ENCODE peak calls at places on chromosomes 2 and 18, in seven cellular contexts. Y is IMR-90, B is neuronal stem cell, K is trophoblast cell, A is mesendoderm, W is H9, L is H1. M is an unnamed sample. For H3K79me1, the result is how much of the 10 kb centered on the place peaks cover.

GRCh38 chr2:120108749-120109148 is 95.9 kb downstream of the EPB41L5 start:
- DNase-seq in Y (peak), B (no peak), K (peak), A (no peak), W (no peak), L (no peak), M (no peak)

GRCh38 chr18:79246309-79247108 is 149.2 kb upstream of the NFATC1 start:
- DNase-seq in Y (peak), B (peak), K (peak), A (peak), W (peak), L (peak), M (peak)

GRCh38 chr2:105134076-105134475 is 96.2 kb downstream of the MRPS9 start:
- DNase-seq in Y (peak), B (no peak), K (no peak), A (no peak), W (no peak), L (no peak), M (no peak)

GRCh38 chr2:229235136-229235914 is 35.8 kb downstream of the PID1 start:
- DNase-seq in Y (peak), B (peak), K (peak), A (peak), W (peak), L (no peak), M (peak)

GRCh38 chr2:201964631-201965206 is 68.9 kb upstream of the FZD7 start:
- DNase-seq in Y (no peak), B (no peak), K (no peak), A (no peak), W (no peak), L (no peak), M (no peak)

GRCh38 chr18:76412010-76412817 is 82.8 kb downstream of the ZNF516 start:
- DNase-seq in Y (no peak), B (no peak), K (no peak), A (no peak), W (peak), L (no peak), M (no peak)

GRCh38 chr18:57921708-57922107 is 118.6 kb upstream of the ATP8B1 start:
- DNase-seq in Y (peak), B (no peak), K (peak), A (peak), W (no peak), L (no peak), M (peak)

GRCh38 chr18:50607374-50607933 is 47.6 kb downstream of the MAPK4 start:
- DNase-seq in Y (no peak), B (no peak), K (peak), A (no peak), W (no peak), L (no peak), M (no peak)

GRCh38 chr2:46157966-46158310 is 139.3 kb upstream of the EPAS1 start:
- DNase-seq in Y (peak), B (no peak), K (no peak), A (no peak), W (no peak), L (no peak), M (no peak)

GRCh38 chr2:74401891-74402290 is 19.5 kb downstream of the C2orf81 start:
- DNase-seq in Y (no peak), B (no peak), K (no peak), A (no peak), W (no peak), L (no peak), M (no peak)

GRCh38 chr2:239769574-239770145 is 255.5 kb downstream of the NDUFA10 start:
- DNase-seq in Y (no peak), B (no peak), K (no peak), A (no peak), W (no peak), L (no peak), M (no peak)

GRCh38 chr2:136310797-136311558 is 193.0 kb upstream of the CXCR4 start:
- DNase-seq in Y (no peak), B (no peak), K (no peak), A (no peak), W (no peak), L (no peak), M (no peak)

GRCh38 chr2:136310005-136310495 is 192.1 kb upstream of the CXCR4 start:
- DNase-seq in Y (no peak), B (no peak), K (no peak), A (no peak), W (no peak), L (no peak), M (no peak)

GRCh38 chr2:136308621-136309020 is 190.7 kb upstream of the CXCR4 start:
- DNase-seq in Y (no peak), B (no peak), K (no peak), A (no peak), W (no peak), L (no peak), M (no peak)

GRCh38 chr2:136305517-136306192 is 187.7 kb upstream of the CXCR4 start:
- DNase-seq in Y (no peak), B (no peak), K (no peak), A (peak), W (no peak), L (no peak), M (no peak)

DNA sequence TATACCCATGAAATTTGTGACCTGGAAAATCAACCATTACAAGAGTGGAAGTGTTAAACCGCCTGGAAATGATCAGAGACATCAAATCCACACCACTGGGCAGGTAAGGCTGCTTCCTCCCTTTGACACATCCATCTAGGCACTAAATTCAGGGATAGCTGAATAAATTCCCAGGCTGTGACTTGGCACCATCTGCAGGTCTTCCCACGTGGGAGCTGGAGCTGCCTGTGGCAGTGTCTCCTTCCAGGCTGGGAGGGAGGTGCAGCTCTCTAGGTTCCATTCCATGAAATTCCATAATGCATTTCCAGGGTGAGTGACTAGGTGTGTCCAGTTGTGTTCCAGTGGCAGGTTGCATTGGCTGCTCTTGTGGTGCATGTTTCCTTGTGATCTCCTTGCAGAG is 188.9 kb upstream of the CXCR4 start:
- DNase-seq in Y (no peak), B (no peak), K (no peak), A (no peak), W (no peak), L (no peak), M (no peak)
- H3K79me1 ChIP-seq in Y (under half), B (under half), K (under half), A (under half), W (under half), L (under half), M (under half)

GRCh38 chr2:49108436-49108835 is 45.9 kb downstream of the FSHR start:
- DNase-seq in Y (no peak), B (no peak), K (no peak), A (no peak), W (no peak), L (no peak), M (no peak)

GRCh38 chr2:49110571-49111315 is 43.6 kb downstream of the FSHR start:
- DNase-seq in Y (no peak), B (no peak), K (no peak), A (no peak), W (no peak), L (no peak), M (no peak)

GRCh38 chr2:49113046-49113445 is 41.3 kb downstream of the FSHR start:
- DNase-seq in Y (no peak), B (no peak), K (no peak), A (peak), W (no peak), L (no peak), M (no peak)

GRCh38 chr2:49105506-49105905 is 48.8 kb downstream of the FSHR start:
- DNase-seq in Y (no peak), B (no peak), K (no peak), A (no peak), W (no peak), L (no peak), M (no peak)

DNA sequence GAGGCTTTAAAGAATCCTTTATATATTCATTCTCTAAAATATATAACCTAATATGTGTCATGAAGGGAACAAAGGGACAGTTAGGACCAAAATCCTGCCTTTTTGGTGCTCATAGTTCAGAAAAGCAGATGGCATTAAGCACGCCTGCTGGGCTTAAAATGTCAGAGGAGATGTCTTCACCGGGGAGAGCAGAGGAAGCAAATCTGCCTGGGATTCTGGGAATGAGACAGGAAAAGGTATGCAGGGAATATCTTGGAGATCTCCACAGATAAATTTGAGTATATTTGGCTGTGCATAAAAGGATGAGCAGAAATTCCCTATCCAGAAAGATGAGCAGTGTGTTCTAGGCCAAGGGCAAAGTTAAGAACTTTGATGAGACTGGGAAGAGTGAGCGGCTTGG is 45.5 kb downstream of the FSHR start:
- DNase-seq in Y (no peak), B (no peak), K (no peak), A (no peak), W (no peak), L (no peak), M (no peak)
- H2BK5ac ChIP-seq in Y (no peak), B (no peak), K (no peak), A (no peak), W (no peak), L (no peak), M (no peak)

GRCh38 chr2:10003206-10004125 is 39.9 kb upstream of the KLF11 start:
- DNase-seq in Y (no peak), B (no peak), K (no peak), A (no peak), W (no peak), L (no peak), M (no peak)
- H3K79me1 ChIP-seq in Y (under half), B (under half), K (under half), A (under half), W (under half), L (under half), M (under half)

GRCh38 chr2:215942194-215942593 is 71.2 kb downstream of the MREG start:
- DNase-seq in Y (no peak), B (no peak), K (no peak), A (no peak), W (no peak), L (no peak), M (no peak)
- H2BK5ac ChIP-seq in Y (no peak), B (no peak), K (no peak), A (no peak), W (no peak), L (no peak), M (no peak)

DNA sequence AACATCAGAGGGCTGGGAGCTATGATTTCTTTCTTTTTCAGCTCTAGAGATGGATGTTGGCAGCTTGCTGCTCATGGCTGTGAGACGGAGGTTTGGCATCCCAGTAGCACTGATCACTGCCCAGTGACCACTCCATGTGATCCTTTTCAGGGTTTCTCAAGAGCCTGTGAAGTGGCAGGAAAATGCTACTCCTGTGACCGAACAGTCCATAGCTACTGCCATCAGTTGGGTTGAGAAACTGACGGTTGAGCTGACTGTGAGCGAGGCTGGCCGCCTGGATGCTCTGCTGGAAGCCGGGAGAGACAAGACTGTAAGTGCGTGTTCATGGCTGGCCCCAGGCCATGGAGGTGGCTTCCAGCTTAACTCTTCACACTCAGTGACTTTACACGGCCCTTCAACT is 34.2 kb downstream of the VWA3B start:
- DNase-seq in Y (no peak), B (no peak), K (no peak), A (no peak), W (no peak), L (no peak), M (no peak)
- H3K79me1 ChIP-seq in Y (under half), B (under half), K (under half), A (under half), W (under half), L (under half), M (under half)

GRCh38 chr2:121368841-121369240 is 83.8 kb upstream of the TFCP2L1 start:
- DNase-seq in Y (peak), B (no peak), K (peak), A (no peak), W (no peak), L (no peak), M (peak)
- H2BK5ac ChIP-seq in Y (peak), B (no peak), K (no peak), A (no peak), W (no peak), L (no peak), M (no peak)

GRCh38 chr2:30915485-30915884 is 108.2 kb upstream of the CAPN13 start:
- DNase-seq in Y (peak), B (peak), K (peak), A (peak), W (peak), L (peak), M (no peak)
- H3K79me1 ChIP-seq in Y (under half), B (under half), K (under half), A (under half), W (under half), L (under half), M (under half)

GRCh38 chr2:128379021-128380005 is 60.6 kb upstream of the HS6ST1 start:
- DNase-seq in Y (peak), B (peak), K (peak), A (peak), W (peak), L (no peak), M (peak)
- H2BK5ac ChIP-seq in Y (no peak), B (peak), K (no peak), A (no peak), W (no peak), L (peak), M (no peak)

M was measured in mesenchymal stem cell.